ENCODE peak calls at places on chromosome 12, in seven cellular contexts. M is ELF-1; K is EL; L is mesothelial cell of epicardium; X is left cardiac atrium; N is HTR-8/SVneo; Z is naive thymus-derived CD4-positive, alpha-beta T cell. Q is an unnamed sample.

GRCh38 chr12:94553130-94553519 is 93.5 kb upstream of the CEP83 start:
- DNase-seq in M (no peak), N (no peak), X (peak), L (no peak), Z (no peak), K (peak), Q (peak)

GRCh38 chr12:72337382-72337781 is 65.2 kb downstream of the TRHDE start:
- DNase-seq in X (no peak), K (no peak), L (no peak), Z (no peak), N (no peak), M (no peak), Q (no peak)

GRCh38 chr12:1360812-1361211 is 233.6 kb downstream of the FBXL14 start:
- DNase-seq in X (no peak), L (no peak), M (no peak), K (peak), Z (no peak), N (no peak), Q (no peak)

GRCh38 chr12:76790564-76791552 is 26.9 kb downstream of the ZDHHC17 start:
- DNase-seq in K (peak), N (peak), M (no peak), X (no peak), L (no peak), Z (peak), Q (peak)

GRCh38 chr12:7695159-7695930 is at the start of gene GDF3:
- DNase-seq in N (no peak), L (no peak), M (peak), X (peak), K (peak), Z (no peak), Q (no peak)

GRCh38 chr12:989751-990278 is 1.2 kb upstream of the ERC1 start:
- DNase-seq in X (peak), L (no peak), Z (no peak), N (peak), K (peak), M (peak), Q (peak)

GRCh38 chr12:80400591-80400991 is 43.4 kb upstream of the PTPRQ start:
- DNase-seq in M (no peak), X (peak), K (peak), N (no peak), Z (no peak), L (no peak), Q (no peak)

GRCh38 chr12:123059501-123059900 is 79.0 kb downstream of the ARL6IP4 start:
- DNase-seq in N (no peak), Z (no peak), M (no peak), X (no peak), K (no peak), L (no peak), Q (no peak)

GRCh38 chr12:103839103-103839502 is 1.9 kb downstream of the NT5DC3 start:
- DNase-seq in K (no peak), X (no peak), Z (no peak), L (no peak), M (no peak), N (no peak), Q (no peak)

GRCh38 chr12:68042212-68042699 is 53.0 kb downstream of the IFNG-AS1 start:
- DNase-seq in Z (no peak), X (no peak), K (peak), L (no peak), M (no peak), N (no peak), Q (no peak)

GRCh38 chr12:55929306-55929791 is 1.6 kb upstream of the DGKA start:
- DNase-seq in M (no peak), X (peak), L (no peak), K (no peak), Z (peak), N (no peak), Q (no peak)

GRCh38 chr12:82182601-82183000 is 175.6 kb downstream of the CCDC59 start:
- DNase-seq in L (no peak), X (no peak), Z (no peak), K (peak), N (peak), M (no peak), Q (no peak)

GRCh38 chr12:50806176-50806575 is 36.5 kb upstream of the TMPRSS12 start:
- DNase-seq in N (no peak), Z (no peak), M (no peak), K (peak), X (no peak), L (no peak), Q (no peak)

GRCh38 chr12:120367252-120367923 is 1.6 kb downstream of the MSI1 start:
- DNase-seq in M (peak), L (no peak), X (no peak), N (no peak), K (peak), Z (no peak), Q (peak)

GRCh38 chr12:88628856-88629509 is 48.7 kb upstream of the KITLG start:
- DNase-seq in N (no peak), L (no peak), M (no peak), X (no peak), Z (no peak), K (no peak), Q (no peak)

GRCh38 chr12:100058482-100059029 is 73.8 kb upstream of the ANKS1B start:
- DNase-seq in N (peak), Z (no peak), K (peak), X (no peak), L (no peak), M (no peak), Q (no peak)